ENCODE peak calls at places on chromosome 11, in six cellular contexts. Y is PC-3, I is fibroblast of lung, U is IMR-90, Z is HCT116, E is GM23248. W is an unnamed sample. For H3K9me3, the result is how much of the 10 kb centered on the place peaks cover.

GRCh38 chr11:66195867-66196266 is 72.6 kb upstream of the RAB1B start:
- DNase-seq in E (no peak), I (no peak), Z (no peak), U (no peak), Y (no peak), W (no peak)

GRCh38 chr11:107018274-107018901 is at the start of gene GUCY1A2:
- DNase-seq in E (peak), I (peak), Y (no peak), Z (no peak), U (no peak), W (no peak)

GRCh38 chr11:8098879-8099278 is 17.9 kb downstream of the TUB start:
- DNase-seq in Z (no peak), U (peak), E (peak), I (peak), Y (no peak), W (no peak)

GRCh38 chr11:1150769-1151365 is 6.9 kb upstream of the MUC5AC start:
- DNase-seq in Z (no peak), U (peak), Y (peak), I (peak), E (peak), W (peak)

GRCh38 chr11:121112498-121113455 is 11.7 kb downstream of the TECTA start:
- DNase-seq in E (peak), Z (peak), I (peak), Y (peak), U (peak), W (peak)

GRCh38 chr11:79100093-79100704 is 340.6 kb downstream of the TENM4 start:
- DNase-seq in U (peak), Z (peak), I (peak), Y (peak), E (peak), W (peak)

GRCh38 chr11:80320226-80320625 is 879.4 kb upstream of the TENM4 start:
- DNase-seq in E (no peak), Z (no peak), U (no peak), Y (no peak), I (no peak), W (no peak)

GRCh38 chr11:44348721-44349120 is 38.8 kb upstream of the ALX4 start:
- DNase-seq in U (no peak), E (no peak), Z (no peak), I (no peak), Y (no peak), W (no peak)

GRCh38 chr11:75547177-75547576 is 14.9 kb upstream of the SERPINH1 start:
- DNase-seq in U (no peak), Y (no peak), E (no peak), Z (no peak), I (no peak), W (no peak)

GRCh38 chr11:104899226-104899625 is 966 bp upstream of the CASP12 start:
- DNase-seq in Y (no peak), U (no peak), Z (no peak), I (no peak), E (no peak), W (no peak)

GRCh38 chr11:68373810-68374501 is 61.6 kb downstream of the LRP5 start:
- DNase-seq in U (peak), E (peak), Z (no peak), Y (no peak), I (peak), W (no peak)

GRCh38 chr11:118155781-118156530 is 3.3 kb upstream of the SCN4B start:
- DNase-seq in E (no peak), I (no peak), U (no peak), Z (no peak), Y (no peak), W (no peak)

GRCh38 chr11:61429691-61430582 is at the start of the genes CPSF7 and SDHAF2:
- DNase-seq in E (peak), U (peak), I (peak), Y (peak), Z (peak), W (peak)

GRCh38 chr11:19187880-19188279 is 13.9 kb downstream of the CSRP3 start:
- DNase-seq in I (peak), E (no peak), Y (peak), U (no peak), Z (no peak), W (no peak)

GRCh38 chr11:119614227-119615002 is 114.6 kb downstream of the NECTIN1 start:
- DNase-seq in U (no peak), Z (no peak), E (no peak), I (no peak), Y (no peak), W (no peak)

GRCh38 chr11:31966846-31967245 is 124.0 kb upstream of the RCN1 start:
- DNase-seq in E (no peak), Y (no peak), Z (no peak), U (no peak), I (no peak), W (no peak)

GRCh38 chr11:1118755-1119275 is 38.9 kb upstream of the MUC5AC start:
- DNase-seq in E (no peak), I (no peak), Z (no peak), Y (no peak), U (no peak), W (no peak)

GRCh38 chr11:102220728-102221467 is 96.4 kb upstream of the BIRC3 start:
- DNase-seq in Y (peak), I (peak), E (peak), U (peak), Z (no peak), W (peak)

GRCh38 chr11:122633219-122633829 is 22.2 kb upstream of the UBASH3B start:
- DNase-seq in E (peak), Y (peak), I (peak), U (peak), Z (no peak), W (peak)

GRCh38 chr11:29634248-29634647 is 382.6 kb downstream of the KCNA4 start:
- DNase-seq in Z (no peak), E (peak), I (no peak), U (no peak), Y (peak), W (no peak)

GRCh38 chr11:117855452-117855851 is 21.0 kb downstream of the FXYD6 start:
- DNase-seq in I (no peak), E (no peak), Y (no peak), U (no peak), Z (no peak), W (no peak)

GRCh38 chr11:117433717-117434116 is 106.1 kb downstream of the CEP164 start:
- DNase-seq in Z (no peak), Y (no peak), I (no peak), U (no peak), E (no peak), W (no peak)

GRCh38 chr11:61091373-61092279 is 10.7 kb upstream of the CD5 start:
- DNase-seq in U (peak), Z (no peak), E (peak), I (peak), Y (no peak), W (no peak)

GRCh38 chr11:107931206-107931605 is 3.0 kb downstream of the RAB39A start:
- DNase-seq in E (no peak), Y (peak), U (no peak), Z (no peak), I (no peak), W (no peak)

GRCh38 chr11:76736266-76736665 is 46.9 kb upstream of the TSKU start:
- DNase-seq in Z (no peak), Y (no peak), I (no peak), E (no peak), U (no peak), W (no peak)

GRCh38 chr11:12052676-12053605 is 44.5 kb upstream of the DKK3 start:
- DNase-seq in I (no peak), E (no peak), U (no peak), Z (no peak), Y (no peak), W (no peak)

GRCh38 chr11:124543554-124543953 is at the start of gene OR8B12:
- DNase-seq in E (no peak), Y (no peak), I (no peak), Z (no peak), U (no peak), W (no peak)

GRCh38 chr11:7524831-7525230 is 11.0 kb downstream of the PPFIBP2 start:
- DNase-seq in Z (no peak), I (no peak), E (no peak), U (no peak), Y (no peak), W (no peak)

GRCh38 chr11:62540804-62541671 is 5.6 kb downstream of the AHNAK start:
- DNase-seq in U (peak), Y (no peak), E (peak), I (no peak), Z (no peak), W (no peak)

GRCh38 chr11:6203327-6203726 is 2.0 kb upstream of the C11orf42 start:
- DNase-seq in U (no peak), I (peak), E (no peak), Z (no peak), Y (no peak), W (no peak)

GRCh38 chr11:75771646-75772410 is 3.2 kb downstream of the DGAT2 start:
- DNase-seq in I (peak), Y (peak), U (peak), Z (no peak), E (peak), W (peak)

GRCh38 chr11:110373061-110373702 is 56.6 kb upstream of the FDX1 start:
- DNase-seq in I (peak), U (peak), Y (peak), Z (no peak), E (peak), W (no peak)

GRCh38 chr11:914747-915493 is 4.3 kb upstream of the CHID1 start:
- DNase-seq in Y (no peak), E (no peak), I (no peak), U (no peak), Z (no peak), W (no peak)

GRCh38 chr11:116687458-116688201 is 85.2 kb downstream of the BUD13 start:
- DNase-seq in U (no peak), Z (no peak), E (no peak), I (no peak), Y (peak), W (no peak)

GRCh38 chr11:27242591-27242990 is 120.4 kb downstream of the CCDC34 start:
- DNase-seq in I (peak), E (peak), U (peak), Y (no peak), Z (no peak), W (no peak)

GRCh38 chr11:69217276-69218105 is 61.8 kb downstream of the SMIM38 start:
- DNase-seq in Z (no peak), I (no peak), U (no peak), Y (no peak), E (no peak), W (no peak)

GRCh38 chr11:126602349-126602940 is 247.0 kb downstream of the ST3GAL4 start:
- DNase-seq in U (no peak), E (no peak), Z (no peak), I (no peak), Y (no peak), W (no peak)

GRCh38 chr11:10669258-10670033 is 24.1 kb downstream of the IRAG1 start:
- DNase-seq in Z (no peak), I (peak), Y (peak), E (peak), U (peak), W (no peak)
- H2AFZ ChIP-seq in Z (no peak), I (no peak), Y (no peak), E (peak), U (peak), W (no peak)

GRCh38 chr11:2650343-2650867 is 49.4 kb downstream of the KCNQ1OT1 start:
- DNase-seq in Z (no peak), Y (no peak), U (no peak), E (no peak), I (no peak), W (no peak)

GRCh38 chr11:2651054-2651617 is 48.7 kb downstream of the KCNQ1OT1 start:
- DNase-seq in Z (no peak), I (no peak), Y (no peak), E (no peak), U (no peak), W (no peak)

GRCh38 chr11:2647953-2648352 is 51.8 kb downstream of the KCNQ1OT1 start:
- DNase-seq in Z (no peak), U (no peak), Y (no peak), E (no peak), I (no peak), W (no peak)

GRCh38 chr11:2649848-2650247 is 49.9 kb downstream of the KCNQ1OT1 start:
- DNase-seq in U (no peak), Z (no peak), Y (no peak), I (no peak), E (no peak), W (no peak)

DNA sequence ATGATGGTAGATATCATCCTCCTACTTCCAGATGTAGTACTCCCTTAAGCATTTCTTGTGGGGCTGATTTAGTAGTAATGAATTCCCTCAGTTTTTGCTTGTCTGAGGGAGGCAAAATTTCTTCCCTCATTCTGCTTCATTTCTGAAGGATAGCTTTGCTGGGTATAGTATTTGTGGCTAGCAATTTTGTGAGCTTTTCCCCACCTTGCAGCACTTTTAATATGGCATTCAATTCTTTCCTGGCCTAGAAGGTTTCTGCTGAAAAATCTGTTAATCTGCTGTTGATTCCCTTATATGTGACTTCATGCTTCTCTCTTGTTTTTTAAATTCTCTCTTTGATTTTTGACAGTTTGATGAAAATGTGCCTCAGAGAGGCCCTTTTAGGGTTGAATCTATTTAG is 50.4 kb downstream of the KCNQ1OT1 start:
- DNase-seq in Z (no peak), I (no peak), E (no peak), Y (no peak), U (no peak), W (no peak)
- H3K9me3 ChIP-seq in Z (under half), I (under half), E (under half), Y (under half), U (half or more), W (half or more)

DNA sequence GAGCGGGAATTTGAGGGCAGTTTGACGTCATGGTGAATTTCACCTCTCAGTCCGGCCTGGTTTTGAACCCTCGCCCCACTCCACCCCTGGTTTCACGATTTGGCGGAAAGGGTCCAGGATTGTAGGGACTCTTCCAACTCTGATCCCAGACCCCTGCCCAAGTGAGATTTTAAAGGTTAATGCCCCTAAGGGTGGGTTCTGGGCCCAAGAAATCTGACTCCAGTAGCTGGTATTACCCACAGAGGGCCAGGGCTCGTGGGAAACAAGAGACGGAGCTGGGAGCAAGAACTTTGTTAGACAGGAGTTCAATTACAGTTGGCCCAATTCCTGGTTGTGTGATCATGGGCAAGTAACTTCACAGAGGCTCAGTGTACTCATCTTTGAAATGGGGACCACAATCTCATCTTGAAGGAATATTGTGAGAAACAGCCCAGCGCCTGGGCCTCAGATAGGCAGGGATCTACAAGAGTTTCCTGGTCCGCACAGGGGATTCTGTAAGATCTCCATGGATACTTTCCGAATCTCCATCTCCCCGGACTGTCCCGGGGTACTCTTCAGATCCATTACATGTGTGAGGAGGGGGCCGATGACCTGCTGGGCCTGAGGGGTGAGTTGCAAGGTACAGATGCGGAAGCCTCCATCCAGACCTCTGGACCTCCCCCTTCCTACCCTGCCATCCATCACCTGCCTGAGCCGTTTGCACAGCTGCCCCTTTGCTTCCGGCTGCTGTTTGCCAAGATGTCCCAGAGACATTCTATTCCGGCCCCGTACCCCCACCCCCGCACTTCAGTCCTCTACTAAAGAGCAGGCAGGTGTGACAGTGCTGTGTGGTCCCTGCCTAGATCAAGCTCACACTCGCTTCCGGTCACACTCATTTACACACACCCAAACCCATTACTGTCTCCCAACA is 685 bp upstream of the CALCA start:
- DNase-seq in Z (no peak), Y (no peak), I (no peak), E (no peak), U (no peak), W (no peak)
- H2AFZ ChIP-seq in Z (no peak), Y (no peak), I (no peak), E (no peak), U (no peak), W (no peak)

GRCh38 chr11:111947143-111947542 is 10.0 kb downstream of the DIXDC1 start:
- DNase-seq in Y (no peak), E (no peak), I (no peak), Z (no peak), U (no peak), W (no peak)
- H3K9me3 ChIP-seq in Y (under half), E (under half), I (under half), Z (under half), U (under half), W (under half)

DNA sequence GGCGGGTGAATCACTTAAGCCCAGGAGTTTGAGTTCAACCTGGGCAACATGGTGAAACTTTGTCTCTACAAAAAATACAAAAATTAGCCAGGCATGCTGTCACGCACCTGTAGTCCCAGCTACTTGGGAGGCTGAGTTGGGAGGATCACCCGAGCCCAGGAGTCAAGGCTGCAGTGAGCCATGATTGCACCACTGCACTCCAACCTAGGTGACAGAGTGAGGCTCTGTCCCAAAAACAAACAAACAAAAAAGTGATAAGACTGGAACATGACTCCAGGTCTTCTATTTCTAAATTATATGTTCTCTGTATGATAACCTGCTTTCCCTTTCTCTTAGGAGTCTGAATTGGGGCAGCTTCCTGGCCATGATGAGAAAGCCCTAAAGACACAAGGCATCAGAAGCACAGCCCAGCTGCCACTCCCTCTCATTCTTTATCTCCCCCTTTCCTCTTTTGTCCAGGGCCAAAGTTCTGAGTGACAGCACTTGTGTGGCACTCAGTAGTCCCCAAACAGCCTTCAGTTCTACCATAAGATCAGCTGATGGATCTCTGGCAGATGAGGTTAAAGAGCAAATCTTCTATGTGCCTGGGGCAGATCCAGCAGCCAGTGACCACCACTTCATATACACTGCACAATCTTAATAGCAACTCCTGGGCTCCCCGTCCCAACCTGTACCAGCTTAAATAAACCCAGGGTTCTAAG is 136.0 kb downstream of the C11orf58 start:
- DNase-seq in E (no peak), Z (no peak), U (no peak), Y (no peak), I (no peak), W (no peak)
- H2AFZ ChIP-seq in E (no peak), Z (no peak), U (no peak), Y (no peak), I (no peak), W (no peak)

DNA sequence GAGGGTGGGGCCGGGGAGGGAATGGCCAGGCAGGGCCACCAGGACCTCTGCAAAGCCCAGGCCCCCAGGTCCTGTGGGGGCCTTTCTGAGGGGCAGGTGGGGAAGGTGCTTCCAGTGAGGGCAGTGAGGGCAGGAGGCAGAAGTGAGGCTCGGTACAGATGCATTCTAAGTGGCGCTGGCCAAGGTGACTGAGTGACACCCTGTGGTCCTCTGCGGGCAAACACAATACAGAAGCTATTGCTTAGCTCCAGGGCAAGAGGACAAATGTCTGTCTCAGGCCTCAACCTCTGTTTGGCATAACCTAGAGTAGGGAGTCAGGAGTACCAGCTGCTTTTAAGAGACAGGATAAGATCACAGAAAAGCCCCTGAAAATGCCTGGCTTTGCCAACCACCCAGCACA is 31.3 kb downstream of the B3GAT1 start:
- DNase-seq in Y (no peak), U (no peak), I (no peak), E (no peak), Z (no peak), W (no peak)
- H3K9me3 ChIP-seq in Y (under half), U (half or more), I (under half), E (under half), Z (under half), W (under half)

GRCh38 chr11:129951201-129951882 is 51.3 kb downstream of the PRDM10 start:
- DNase-seq in U (no peak), Y (no peak), I (no peak), Z (no peak), E (no peak), W (no peak)
- H2AFZ ChIP-seq in U (no peak), Y (no peak), I (no peak), Z (no peak), E (no peak), W (no peak)

GRCh38 chr11:58856806-58857205 is 12.3 kb upstream of the GLYATL2 start:
- DNase-seq in Y (no peak), Z (no peak), U (no peak), E (no peak), I (no peak), W (no peak)
- H3K9me3 ChIP-seq in Y (under half), Z (under half), U (under half), E (under half), I (under half), W (under half)

W was measured in PC-9.